ENCODE peak calls at places on chromosomes 16 and 17, in five cellular contexts. One of them, this sample, is unnamed.
A peak's percentile ranks its signal among the peaks of the same experiment; 100 is the strongest.

GRCh38 chr17:61833536-61834203 is 29.7 kb downstream of the BRIP1 start:
- DNase-seq in AG10803: peak; percentile 74
- DNase-seq in MM.1S: no peak
- DNase-seq in brain microvascular endothelial cell: peak; percentile 32
- DNase-seq in cardiac muscle cell: no peak
- DNase-seq in this sample: no peak

GRCh38 chr17:10824874-10825273 is 13.0 kb downstream of the PIRT start:
- DNase-seq in AG10803: no peak
- DNase-seq in MM.1S: no peak
- DNase-seq in brain microvascular endothelial cell: no peak
- DNase-seq in cardiac muscle cell: no peak
- DNase-seq in this sample: no peak

GRCh38 chr17:48873212-48873611 is 19.4 kb upstream of the ATP5MC1 start:
- DNase-seq in AG10803: no peak
- DNase-seq in MM.1S: no peak
- DNase-seq in brain microvascular endothelial cell: no peak
- DNase-seq in cardiac muscle cell: no peak
- DNase-seq in this sample: no peak

GRCh38 chr16:54442864-54443263 is 156.3 kb upstream of the IRX3 start:
- DNase-seq in AG10803: no peak
- DNase-seq in MM.1S: no peak
- DNase-seq in brain microvascular endothelial cell: no peak
- DNase-seq in cardiac muscle cell: no peak
- DNase-seq in this sample: no peak

GRCh38 chr17:81365148-81365600 is 30.1 kb upstream of the BAHCC1 start:
- DNase-seq in AG10803: peak; percentile 47
- DNase-seq in MM.1S: no peak
- DNase-seq in brain microvascular endothelial cell: peak; percentile 81
- DNase-seq in cardiac muscle cell: peak; percentile 81
- DNase-seq in this sample: peak; percentile 90

GRCh38 chr17:43702636-43703035 is 40.9 kb upstream of the MEOX1 start:
- DNase-seq in AG10803: no peak
- DNase-seq in MM.1S: no peak
- DNase-seq in brain microvascular endothelial cell: no peak
- DNase-seq in cardiac muscle cell: no peak
- DNase-seq in this sample: no peak

GRCh38 chr16:66840883-66841282 is 3.3 kb upstream of the CA7 start:
- DNase-seq in AG10803: no peak
- DNase-seq in MM.1S: no peak
- DNase-seq in brain microvascular endothelial cell: no peak
- DNase-seq in cardiac muscle cell: no peak
- DNase-seq in this sample: no peak

GRCh38 chr16:2706611-2707311 is 13.3 kb downstream of the PRSS27 start:
- DNase-seq in AG10803: no peak
- DNase-seq in MM.1S: no peak
- DNase-seq in brain microvascular endothelial cell: no peak
- DNase-seq in cardiac muscle cell: no peak
- DNase-seq in this sample: no peak

DNA sequence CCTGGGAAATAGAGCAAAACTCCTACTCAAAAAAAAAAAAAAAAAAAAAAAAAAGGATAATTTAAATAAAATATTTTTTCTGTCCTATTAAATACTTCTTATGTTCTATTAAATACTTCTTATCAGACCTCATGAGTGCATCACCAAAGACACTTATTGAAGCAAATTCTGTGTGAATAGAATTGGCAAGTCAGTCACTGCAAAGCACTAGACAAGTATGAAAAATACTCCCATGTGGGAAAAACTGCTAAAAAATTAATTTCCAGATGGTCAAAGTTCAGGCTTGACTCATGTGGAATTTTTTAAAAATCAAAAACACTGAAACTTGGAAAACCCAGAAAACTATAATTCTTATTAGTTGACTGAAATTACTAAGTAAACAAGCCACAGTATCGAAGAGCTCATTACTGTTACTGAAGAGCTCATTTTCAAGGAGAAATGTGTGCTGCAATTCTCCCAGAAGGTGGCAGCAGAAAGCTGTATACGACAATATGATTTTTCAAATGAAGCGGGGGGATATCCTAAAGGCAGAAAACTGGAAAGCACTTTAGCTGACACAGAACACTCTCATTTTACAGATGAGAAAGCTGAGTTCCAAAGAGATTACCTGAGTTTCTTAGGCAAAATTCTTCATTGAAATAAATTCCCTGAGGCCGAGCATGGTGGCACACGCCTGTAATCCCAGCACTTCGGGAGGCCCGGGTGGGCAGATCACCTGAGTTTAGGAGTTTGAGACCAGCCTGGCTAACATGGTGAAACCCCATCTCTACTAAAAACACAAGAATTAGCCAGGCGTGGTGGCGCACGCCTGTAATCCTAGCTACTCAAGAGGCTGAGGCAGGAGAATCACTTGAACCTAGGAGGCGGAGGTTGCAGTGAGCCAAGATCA is 15.9 kb upstream of the FBXO47 start:
- DNase-seq in AG10803: peak; percentile 77
- DNase-seq in MM.1S: peak; percentile 66
- DNase-seq in brain microvascular endothelial cell: peak; percentile 48
- DNase-seq in cardiac muscle cell: peak; percentile 79
- DNase-seq in this sample: no peak
- TF ChIP-seq CTCF in AG10803: peak; percentile 93
- TF ChIP-seq CTCF in MM.1S: peak; percentile 79
- TF ChIP-seq CTCF in brain microvascular endothelial cell: peak; percentile 80
- TF ChIP-seq CTCF in cardiac muscle cell: peak; percentile 79
- TF ChIP-seq CTCF in this sample: peak; percentile 83

GRCh38 chr16:27242398-27242797 is 26.2 kb downstream of the NSMCE1 start:
- DNase-seq in AG10803: no peak
- DNase-seq in MM.1S: no peak
- DNase-seq in brain microvascular endothelial cell: no peak
- DNase-seq in cardiac muscle cell: no peak
- DNase-seq in this sample: no peak
- H3K4me3 ChIP-seq in AG10803: peak overlapping the region; percentile 39
- H3K4me3 ChIP-seq in MM.1S: peak overlapping the region; percentile 29
- H3K4me3 ChIP-seq in brain microvascular endothelial cell: peak overlapping the region; percentile 33
- H3K4me3 ChIP-seq in cardiac muscle cell: no peak overlapping the region
- H3K4me3 ChIP-seq in this sample: peak overlapping the region; percentile 22

GRCh38 chr16:57204675-57205074 is 18.5 kb downstream of the RSPRY1 start:
- DNase-seq in AG10803: no peak
- DNase-seq in MM.1S: no peak
- DNase-seq in brain microvascular endothelial cell: no peak
- DNase-seq in cardiac muscle cell: no peak
- DNase-seq in this sample: no peak
- TF ChIP-seq CTCF in AG10803: no peak
- TF ChIP-seq CTCF in MM.1S: peak; percentile 5
- TF ChIP-seq CTCF in brain microvascular endothelial cell: peak; percentile 37
- TF ChIP-seq CTCF in cardiac muscle cell: no peak
- TF ChIP-seq CTCF in this sample: no peak

GRCh38 chr17:8622191-8622590 is 8.3 kb downstream of the MYH10 start:
- DNase-seq in AG10803: no peak
- DNase-seq in MM.1S: no peak
- DNase-seq in brain microvascular endothelial cell: no peak
- DNase-seq in cardiac muscle cell: no peak
- DNase-seq in this sample: no peak
- H3K4me3 ChIP-seq in AG10803: no peak overlapping the region
- H3K4me3 ChIP-seq in MM.1S: no peak overlapping the region
- H3K4me3 ChIP-seq in brain microvascular endothelial cell: no peak overlapping the region
- H3K4me3 ChIP-seq in cardiac muscle cell: no peak overlapping the region
- H3K4me3 ChIP-seq in this sample: no peak overlapping the region

GRCh38 chr16:13550254-13550653 is 369.7 kb upstream of the ERCC4 start:
- DNase-seq in AG10803: no peak
- DNase-seq in MM.1S: no peak
- DNase-seq in brain microvascular endothelial cell: no peak
- DNase-seq in cardiac muscle cell: no peak
- DNase-seq in this sample: no peak

GRCh38 chr16:13552960-13553257 is 367.0 kb upstream of the ERCC4 start:
- DNase-seq in AG10803: no peak
- DNase-seq in MM.1S: no peak
- DNase-seq in brain microvascular endothelial cell: no peak
- DNase-seq in cardiac muscle cell: no peak
- DNase-seq in this sample: no peak

GRCh38 chr16:13553453-13553985 is 366.4 kb upstream of the ERCC4 start:
- DNase-seq in AG10803: no peak
- DNase-seq in MM.1S: peak; percentile 23
- DNase-seq in brain microvascular endothelial cell: no peak
- DNase-seq in cardiac muscle cell: no peak
- DNase-seq in this sample: no peak

GRCh38 chr16:13554020-13554419 is 365.9 kb upstream of the ERCC4 start:
- DNase-seq in AG10803: no peak
- DNase-seq in MM.1S: no peak
- DNase-seq in brain microvascular endothelial cell: no peak
- DNase-seq in cardiac muscle cell: no peak
- DNase-seq in this sample: no peak

DNA sequence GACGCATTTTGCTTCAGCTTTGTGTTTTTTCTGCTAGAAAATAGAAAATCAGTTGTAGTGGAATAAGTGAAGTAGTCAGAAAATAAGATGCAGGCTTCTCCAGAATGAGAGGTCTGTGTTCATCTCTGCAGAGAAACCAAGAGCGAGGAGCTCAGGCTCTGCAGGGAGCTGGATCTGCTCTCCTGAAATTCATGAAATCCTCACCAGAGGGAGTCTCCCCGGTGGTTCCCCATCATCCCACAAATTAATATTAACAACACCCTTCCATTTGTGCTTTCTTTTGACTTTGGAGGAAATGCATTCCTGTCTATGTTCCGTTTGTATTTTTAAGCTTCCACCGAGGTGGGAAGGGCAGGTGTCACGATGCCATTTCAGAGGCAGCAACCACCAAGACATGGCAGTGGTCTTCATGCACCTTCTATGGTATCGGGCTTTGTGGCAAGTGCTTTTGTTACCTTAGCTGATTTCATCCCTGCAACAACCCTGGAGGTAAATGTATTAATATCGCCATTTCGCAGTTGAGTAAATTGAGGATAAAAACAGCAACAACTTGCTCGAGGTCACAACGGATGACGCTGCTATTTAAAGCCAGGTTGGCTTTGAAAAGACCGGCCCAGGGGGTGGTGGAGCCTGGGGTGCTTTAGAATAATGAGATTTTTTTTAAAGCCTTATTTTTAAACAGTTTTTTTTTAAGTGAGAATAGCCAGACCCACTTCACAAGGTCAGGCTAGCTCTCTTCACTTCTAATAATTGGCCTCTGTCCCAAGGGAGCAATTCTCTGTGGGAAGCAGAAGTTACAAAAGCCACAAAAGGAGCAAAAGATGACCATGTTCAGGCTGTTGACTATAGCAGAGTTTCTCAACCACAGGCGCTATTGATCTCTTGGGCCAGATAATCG is 367.6 kb upstream of the ERCC4 start:
- DNase-seq in AG10803: no peak
- DNase-seq in MM.1S: no peak
- DNase-seq in brain microvascular endothelial cell: no peak
- DNase-seq in cardiac muscle cell: no peak
- DNase-seq in this sample: no peak
- TF ChIP-seq CTCF in AG10803: no peak
- TF ChIP-seq CTCF in MM.1S: no peak
- TF ChIP-seq CTCF in brain microvascular endothelial cell: no peak
- TF ChIP-seq CTCF in cardiac muscle cell: no peak
- TF ChIP-seq CTCF in this sample: no peak

GRCh38 chr16:85457366-85457765 is 155.8 kb upstream of the GSE1 start:
- DNase-seq in AG10803: no peak
- DNase-seq in MM.1S: no peak
- DNase-seq in brain microvascular endothelial cell: no peak
- DNase-seq in cardiac muscle cell: no peak
- DNase-seq in this sample: no peak
- H3K4me3 ChIP-seq in AG10803: no peak overlapping the region
- H3K4me3 ChIP-seq in MM.1S: no peak overlapping the region
- H3K4me3 ChIP-seq in brain microvascular endothelial cell: no peak overlapping the region
- H3K4me3 ChIP-seq in cardiac muscle cell: no peak overlapping the region
- H3K4me3 ChIP-seq in this sample: no peak overlapping the region

DNA sequence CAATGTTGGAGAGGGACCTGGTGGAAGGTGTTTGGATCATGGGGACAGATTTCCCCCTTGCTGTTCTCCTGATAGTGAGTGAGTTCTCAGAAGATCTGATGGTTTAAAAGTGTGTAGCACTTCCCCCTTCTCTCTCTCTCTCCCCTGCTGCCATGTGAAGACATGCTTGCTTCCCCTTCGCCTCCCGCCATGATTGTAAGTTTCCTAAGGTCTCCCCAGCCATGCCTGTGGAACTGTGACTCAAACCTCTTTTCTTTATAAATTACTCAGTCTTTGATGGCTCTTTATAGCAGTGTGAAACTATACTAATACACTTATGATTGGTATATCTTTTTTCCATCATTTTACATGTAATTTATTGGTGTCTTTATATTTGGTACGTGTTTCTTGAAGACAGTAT is 13.4 kb downstream of the ADGRG5 start:
- DNase-seq in AG10803: no peak
- DNase-seq in MM.1S: no peak
- DNase-seq in brain microvascular endothelial cell: no peak
- DNase-seq in cardiac muscle cell: no peak
- DNase-seq in this sample: no peak
- TF ChIP-seq CTCF in AG10803: no peak
- TF ChIP-seq CTCF in MM.1S: no peak
- TF ChIP-seq CTCF in brain microvascular endothelial cell: no peak
- TF ChIP-seq CTCF in cardiac muscle cell: no peak
- TF ChIP-seq CTCF in this sample: no peak

GRCh38 chr17:45942284-45942683 is 47.9 kb downstream of the MAPT start:
- DNase-seq in AG10803: peak; percentile 9
- DNase-seq in MM.1S: no peak
- DNase-seq in brain microvascular endothelial cell: no peak
- DNase-seq in cardiac muscle cell: no peak
- DNase-seq in this sample: no peak
- H3K4me3 ChIP-seq in AG10803: no peak overlapping the region
- H3K4me3 ChIP-seq in MM.1S: no peak overlapping the region
- H3K4me3 ChIP-seq in brain microvascular endothelial cell: no peak overlapping the region
- H3K4me3 ChIP-seq in cardiac muscle cell: no peak overlapping the region
- H3K4me3 ChIP-seq in this sample: no peak overlapping the region

DNA sequence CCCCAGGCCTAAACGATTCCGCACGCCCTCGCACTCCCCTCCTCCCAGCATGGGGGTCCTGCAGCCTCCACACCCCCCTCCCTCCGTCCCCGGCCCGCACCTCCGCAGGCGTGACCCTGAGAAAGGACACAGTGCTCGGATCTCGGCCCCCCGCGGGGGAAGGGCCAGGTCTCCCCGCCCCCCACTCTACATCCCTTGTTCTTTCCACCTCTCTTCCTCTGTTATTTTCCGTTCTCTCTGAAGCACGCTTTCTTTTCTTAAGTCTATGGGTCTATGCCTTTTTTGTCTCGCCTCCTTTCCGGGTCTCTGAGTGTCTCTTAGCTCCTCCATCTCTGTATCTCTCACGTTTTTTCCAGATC is 2.0 kb upstream of the HES7 start:
- DNase-seq in AG10803: no peak
- DNase-seq in MM.1S: no peak
- DNase-seq in brain microvascular endothelial cell: no peak
- DNase-seq in cardiac muscle cell: peak; percentile 44
- DNase-seq in this sample: no peak
- TF ChIP-seq CTCF in AG10803: no peak
- TF ChIP-seq CTCF in MM.1S: no peak
- TF ChIP-seq CTCF in brain microvascular endothelial cell: no peak
- TF ChIP-seq CTCF in cardiac muscle cell: no peak
- TF ChIP-seq CTCF in this sample: no peak